ENCODE peak calls at places on chromosomes 7 and 10, in nine cellular contexts. Q is IMR-90; E is iris pigment epithelial cell; Z is CD4-positive, alpha-beta T cell; R is NCI-H510A; I is dermis microvascular lymphatic vessel endothelial cell; W is NCI-H2081; C is SJSA1; M is AG08396. X is an unnamed sample.

GRCh38 chr10:15169555-15170407 is 1.3 kb upstream of the NMT2 start:
- DNase-seq in Q (no peak), E (peak), Z (peak), R (peak), I (peak), W (no peak), C (no peak), M (no peak), X (no peak)

GRCh38 chr7:138244606-138245005 is 168.3 kb downstream of the AKR1D1 start:
- DNase-seq in Q (no peak), E (no peak), Z (no peak), R (no peak), I (no peak), W (no peak), C (no peak), M (no peak), X (no peak)

GRCh38 chr10:132536241-132536963 is 1.2 kb upstream of the INPP5A start:
- DNase-seq in Q (no peak), E (no peak), Z (no peak), R (no peak), I (no peak), W (no peak), C (no peak), M (no peak), X (peak)

GRCh38 chr10:78336402-78336791 is 302.7 kb downstream of the RPS24 start:
- DNase-seq in Q (peak), E (peak), Z (no peak), R (no peak), I (no peak), W (no peak), C (peak), M (peak), X (no peak)

GRCh38 chr7:13990319-13990983 is 985 bp upstream of the ETV1 start:
- DNase-seq in Q (peak), E (peak), Z (no peak), R (peak), I (peak), W (peak), C (peak), M (no peak), X (peak)

GRCh38 chr10:74823791-74824183 is 2.6 kb upstream of the KAT6B start:
- DNase-seq in Q (peak), E (no peak), Z (no peak), R (no peak), I (no peak), W (no peak), C (no peak), M (no peak), X (no peak)

GRCh38 chr7:134255814-134256213 is 60.9 kb downstream of the SLC35B4 start:
- DNase-seq in Q (no peak), E (no peak), Z (no peak), R (no peak), I (no peak), W (peak), C (no peak), M (no peak), X (no peak)

GRCh38 chr7:4693749-4694148 is 11.7 kb downstream of the FOXK1 start:
- DNase-seq in Q (no peak), E (no peak), Z (no peak), R (no peak), I (no peak), W (no peak), C (no peak), M (no peak), X (no peak)

GRCh38 chr10:19767876-19768275 is 48.4 kb upstream of the PLXDC2 start:
- DNase-seq in Q (no peak), E (no peak), Z (no peak), R (no peak), I (no peak), W (no peak), C (no peak), M (no peak), X (no peak)

GRCh38 chr10:119005377-119006043 is 24.0 kb upstream of the NANOS1 start:
- DNase-seq in Q (peak), E (peak), Z (no peak), R (no peak), I (no peak), W (no peak), C (no peak), M (no peak), X (no peak)

GRCh38 chr7:122100021-122100420 is 44.0 kb downstream of the AASS start:
- DNase-seq in Q (peak), E (no peak), Z (no peak), R (no peak), I (peak), W (no peak), C (no peak), M (no peak), X (no peak)